ENCODE peak calls at places on chromosomes 6 and 20, in ten cellular contexts. S is T-cell; F is CD8-positive, alpha-beta T cell; D is small intestine; W is BE2C; P is NCI-H524; U is activated naive CD4-positive, alpha-beta T cell treated with anti-CD3 and anti-CD28 coated beads, Interleukin-2, amount 10 ng/mL, durations not matched to agents 7 days and 5 days; Z is T follicular helper cell; I is activated naive CD8-positive, alpha-beta T cell treated with anti-CD3 and anti-CD28 coated beads, Interleukin-2, amount 50 U/mL, for 24 hours; H is HCT116. C is an unnamed sample.

GRCh38 chr6:169097336-169098052 is 156.2 kb downstream of the THBS2 start:
- DNase-seq in S (no peak), F (no peak), D (no peak), W (no peak), P (no peak), U (no peak), Z (no peak), I (no peak), H (no peak), C (peak)

GRCh38 chr6:105883966-105884365 is 202.2 kb upstream of the PRDM1 start:
- DNase-seq in S (no peak), F (no peak), D (no peak), W (no peak), P (no peak), U (no peak), Z (no peak), I (no peak), H (no peak), C (no peak)

GRCh38 chr6:157235600-157236039 is 87.7 kb downstream of the TMEM242 start:
- DNase-seq in S (peak), F (peak), D (peak), W (no peak), P (peak), U (peak), Z (peak), I (peak), H (no peak), C (no peak)

GRCh38 chr6:129645371-129646139 is 64.4 kb downstream of the ARHGAP18 start:
- DNase-seq in S (no peak), F (no peak), D (no peak), W (no peak), P (peak), U (no peak), Z (no peak), I (no peak), H (peak), C (no peak)

GRCh38 chr6:113854531-113855499 is 2.3 kb upstream of the MARCKS start:
- DNase-seq in S (no peak), F (no peak), D (peak), W (peak), P (peak), U (no peak), Z (no peak), I (peak), H (no peak), C (peak)

GRCh38 chr6:105164418-105164817 is 15.4 kb downstream of the POPDC3 start:
- DNase-seq in S (no peak), F (no peak), D (no peak), W (peak), P (peak), U (no peak), Z (no peak), I (no peak), H (no peak), C (peak)

GRCh38 chr20:14777571-14777970 is 440.2 kb upstream of the FLRT3 start:
- DNase-seq in S (no peak), F (no peak), D (no peak), W (no peak), P (no peak), U (no peak), Z (no peak), I (no peak), H (no peak), C (peak)

GRCh38 chr6:111113731-111114438 is 26.6 kb downstream of the SLC16A10 start:
- DNase-seq in S (peak), F (peak), D (no peak), W (peak), P (no peak), U (peak), Z (no peak), I (peak), H (no peak), C (peak)

GRCh38 chr6:128403618-128404444 is 116.6 kb downstream of the PTPRK start:
- DNase-seq in S (no peak), F (no peak), D (no peak), W (no peak), P (no peak), U (no peak), Z (no peak), I (no peak), H (no peak), C (no peak)

GRCh38 chr6:138722425-138723371 is 50.9 kb upstream of the CCDC28A start:
- DNase-seq in S (no peak), F (no peak), D (peak), W (no peak), P (no peak), U (no peak), Z (no peak), I (no peak), H (peak), C (no peak)

GRCh38 chr6:155412335-155412734 is 43.3 kb downstream of the NOX3 start:
- DNase-seq in S (no peak), F (no peak), D (no peak), W (no peak), P (no peak), U (no peak), Z (no peak), I (no peak), H (no peak), C (no peak)

GRCh38 chr6:66663127-66663526 is 956.1 kb upstream of the EYS start:
- DNase-seq in S (no peak), F (no peak), D (no peak), W (no peak), P (no peak), U (no peak), Z (no peak), I (no peak), H (no peak), C (no peak)

GRCh38 chr6:100538086-100538485 is 73.4 kb upstream of the SIM1 start:
- DNase-seq in S (no peak), F (no peak), D (peak), W (no peak), P (no peak), U (no peak), Z (no peak), I (no peak), H (no peak), C (no peak)

GRCh38 chr6:36387440-36388303 is at the start of gene ETV7:
- DNase-seq in S (no peak), F (peak), D (peak), W (no peak), P (no peak), U (peak), Z (peak), I (peak), H (no peak), C (no peak)

GRCh38 chr6:42774201-42774600 is 7.7 kb upstream of the BICRAL start:
- DNase-seq in S (no peak), F (peak), D (no peak), W (no peak), P (no peak), U (peak), Z (peak), I (peak), H (no peak), C (no peak)

GRCh38 chr20:45968081-45968671 is 3.8 kb downstream of the ZNF335 start:
- DNase-seq in S (peak), F (no peak), D (no peak), W (no peak), P (no peak), U (no peak), Z (no peak), I (no peak), H (no peak), C (no peak)

GRCh38 chr6:112337209-112337638 is 9.9 kb upstream of the RFPL4B start:
- DNase-seq in S (no peak), F (no peak), D (peak), W (peak), P (peak), U (no peak), Z (no peak), I (no peak), H (peak), C (peak)

GRCh38 chr6:109925060-109925459 is 53.1 kb upstream of the GPR6 start:
- DNase-seq in S (no peak), F (no peak), D (peak), W (no peak), P (no peak), U (no peak), Z (no peak), I (no peak), H (no peak), C (peak)

GRCh38 chr6:38234934-38235678 is 404.6 kb downstream of the BTBD9 start:
- DNase-seq in S (no peak), F (no peak), D (no peak), W (no peak), P (peak), U (no peak), Z (no peak), I (no peak), H (no peak), C (no peak)

GRCh38 chr20:25397081-25397480 is 6.4 kb upstream of the ABHD12 start:
- DNase-seq in S (no peak), F (no peak), D (peak), W (no peak), P (no peak), U (no peak), Z (no peak), I (no peak), H (no peak), C (no peak)

GRCh38 chr6:215335-216034 is 76.8 kb upstream of the DUSP22 start:
- DNase-seq in S (peak), F (peak), D (no peak), W (no peak), P (no peak), U (peak), Z (no peak), I (peak), H (no peak), C (no peak)

GRCh38 chr6:166586424-166587156 is at the start of gene RAMACL:
- DNase-seq in S (peak), F (peak), D (peak), W (peak), P (peak), U (peak), Z (peak), I (peak), H (peak), C (no peak)

GRCh38 chr6:127900935-127901334 is at the start of gene THEMIS:
- DNase-seq in S (peak), F (peak), D (peak), W (no peak), P (no peak), U (peak), Z (peak), I (peak), H (no peak), C (no peak)

GRCh38 chr20:52242237-52243230 is 51.0 kb upstream of the ZFP64 start:
- DNase-seq in S (no peak), F (no peak), D (no peak), W (no peak), P (peak), U (no peak), Z (no peak), I (no peak), H (no peak), C (peak)

GRCh38 chr6:91631227-91631626 is 1044.4 kb upstream of the MAP3K7 start:
- DNase-seq in S (no peak), F (no peak), D (no peak), W (no peak), P (no peak), U (no peak), Z (no peak), I (no peak), H (no peak), C (no peak)

GRCh38 chr6:36120979-36121706 is 9.2 kb upstream of the MAPK13 start:
- DNase-seq in S (peak), F (peak), D (peak), W (no peak), P (no peak), U (peak), Z (peak), I (peak), H (no peak), C (no peak)